ENCODE peak calls at places on chromosomes 4 and X, in four cellular contexts. A is NAMALWA; E is M059J; X is stimulated activated CD4-positive, alpha-beta T cell treated with anti-CD3 and anti-CD28 coated beads, Interleukin-15, amount 100 ng/mL, for 24 hours. G is an unnamed sample.

GRCh38 chr4:3445111-3445820 is 3.5 kb downstream of the HGFAC start:
- DNase-seq in A (no peak), E (no peak), X (no peak), G (no peak)

GRCh38 chr4:116531870-116532269 is 553.5 kb downstream of the TRAM1L1 start:
- DNase-seq in A (peak), E (no peak), X (no peak), G (no peak)

GRCh38 chr4:152609460-152609859 is 70.3 kb downstream of the TMEM154 start:
- DNase-seq in A (no peak), E (no peak), X (no peak), G (no peak)

GRCh38 chr4:52836653-52837052 is 25.5 kb upstream of the RASL11B start:
- DNase-seq in A (no peak), E (peak), X (no peak), G (no peak)

GRCh38 chr4:145179201-145179860 is 1.1 kb downstream of the OTUD4 start:
- DNase-seq in A (peak), E (peak), X (peak), G (peak)

GRCh38 chr4:128517096-128517738 is 229.6 kb upstream of the PGRMC2 start:
- DNase-seq in A (no peak), E (no peak), X (no peak), G (no peak)

GRCh38 chr4:75494563-75494962 is 19.6 kb downstream of the RCHY1 start:
- DNase-seq in A (no peak), E (peak), X (no peak), G (no peak)

GRCh38 chrX:95666056-95666455 is 1018.6 kb upstream of the DIAPH2 start:
- DNase-seq in A (no peak), E (no peak), X (no peak), G (no peak)

GRCh38 chr4:110195561-110196205 is 2.7 kb downstream of the ELOVL6 start:
- DNase-seq in A (peak), E (no peak), X (no peak), G (no peak)

GRCh38 chr4:79298027-79298426 is 27.8 kb downstream of the NAA11 start:
- DNase-seq in A (no peak), E (no peak), X (no peak), G (no peak)

GRCh38 chrX:40100537-40101429 is 3.0 kb upstream of the BCOR start:
- DNase-seq in A (no peak), E (no peak), X (no peak), G (no peak)

GRCh38 chrX:107764845-107765608 is 10.6 kb downstream of the TSC22D3 start:
- DNase-seq in A (no peak), E (no peak), X (no peak), G (no peak)

GRCh38 chr4:147864591-147864990 is 132.7 kb downstream of the ARHGAP10 start:
- DNase-seq in A (no peak), E (no peak), X (no peak), G (no peak)

GRCh38 chr4:54063224-54063623 is 1.2 kb downstream of the CHIC2 start:
- DNase-seq in A (peak), E (peak), X (peak), G (no peak)

GRCh38 chr4:107669068-107669467 is 51.0 kb downstream of the PAPSS1 start:
- DNase-seq in A (no peak), E (no peak), X (no peak), G (no peak)

GRCh38 chrX:96563663-96564062 is 121.0 kb upstream of the DIAPH2 start:
- DNase-seq in A (no peak), E (peak), X (no peak), G (no peak)

GRCh38 chr4:150297861-150298474 is 219.7 kb downstream of the DCLK2 start:
- DNase-seq in A (peak), E (peak), X (peak), G (peak)

GRCh38 chr4:77797239-77797638 is 21.9 kb downstream of the CNOT6L start:
- DNase-seq in A (no peak), E (peak), X (no peak), G (no peak)

GRCh38 chr4:75919914-75920313 is 17.7 kb upstream of the PPEF2 start:
- DNase-seq in A (no peak), E (peak), X (no peak), G (no peak)

GRCh38 chrX:18654873-18655836 is 16.8 kb downstream of the RS1 start:
- DNase-seq in A (no peak), E (peak), X (no peak), G (no peak)

GRCh38 chr4:74433541-74434172 is 11.3 kb upstream of the AREG start:
- DNase-seq in A (peak), E (peak), X (no peak), G (no peak)

GRCh38 chr4:28744066-28744465 is 1883.4 kb downstream of the STIM2 start:
- DNase-seq in A (no peak), E (peak), X (no peak), G (no peak)

G was measured in MM.1S.